ENCODE peak calls at places on chromosomes 4 and X, in six cellular contexts. H, U, Z, M, B and Q are unnamed samples.

GRCh38 chr4:168057412-168057811 is 34.9 kb upstream of the ANXA10 start:
- DNase-seq in B (no peak), U (no peak), Z (no peak), M (no peak), H (no peak), Q (peak)

GRCh38 chrX:45765726-45766125 is 565.0 kb upstream of the DIPK2B start:
- DNase-seq in H (no peak), U (no peak), Z (no peak), M (no peak), B (no peak), Q (no peak)

GRCh38 chrX:27598312-27598711 is 8.2 kb downstream of the DCAF8L2 start:
- DNase-seq in Z (peak), H (no peak), M (no peak), U (peak), B (no peak), Q (no peak)

GRCh38 chr4:113997206-113997605 is 17.8 kb upstream of the ARSJ start:
- DNase-seq in M (peak), Z (no peak), B (no peak), H (no peak), U (no peak), Q (no peak)

GRCh38 chr4:80074651-80075050 is 1.6 kb upstream of the ANTXR2 start:
- DNase-seq in U (no peak), M (no peak), H (no peak), B (no peak), Z (no peak), Q (no peak)

GRCh38 chrX:155857561-155857960 is 23.6 kb upstream of the VAMP7 start:
- DNase-seq in U (no peak), Z (no peak), H (no peak), M (no peak), B (peak), Q (peak)

GRCh38 chrX:3576886-3577516 is 136.4 kb downstream of the PRKX start:
- DNase-seq in Z (no peak), M (peak), U (no peak), H (no peak), B (no peak), Q (no peak)

GRCh38 chrX:153818571-153819397 is 11.6 kb downstream of the PDZD4 start:
- DNase-seq in Z (peak), B (no peak), H (peak), U (peak), M (no peak), Q (no peak)

GRCh38 chr4:121072836-121073362 is 564 bp upstream of the NDNF start:
- DNase-seq in B (no peak), H (no peak), M (no peak), Z (peak), U (peak), Q (peak)

GRCh38 chrX:27674491-27674890 is 84.3 kb downstream of the DCAF8L2 start:
- DNase-seq in Z (no peak), H (no peak), M (no peak), B (no peak), U (no peak), Q (no peak)

GRCh38 chrX:617891-618290 is 12.7 kb upstream of the SHOX start:
- DNase-seq in U (no peak), Z (no peak), M (no peak), B (no peak), H (no peak), Q (no peak)

GRCh38 chrX:39773923-39774803 is 323.6 kb downstream of the BCOR start:
- DNase-seq in M (no peak), U (peak), Z (no peak), H (peak), B (no peak), Q (no peak)

GRCh38 chr4:56723201-56723605 is 42.1 kb upstream of the HOPX start:
- DNase-seq in H (peak), M (no peak), U (no peak), Z (no peak), B (no peak), Q (no peak)